ENCODE peak calls at places on chromosome 18, in five cellular contexts. N is activated B cell treated with CpG ODN at 0.5 μM for 24 hours, E is lower lobe of right lung, K is A549, O is HepG2. D is an unnamed sample.

GRCh38 chr18:38174594-38174993 is 609.0 kb upstream of the CELF4 start:
- ATAC-seq in N (no peak), O (no peak), E (no peak), K (no peak), D (no peak)

GRCh38 chr18:1846640-1847039 is 724.7 kb downstream of the METTL4 start:
- ATAC-seq in K (no peak), O (no peak), N (no peak), E (no peak), D (no peak)

GRCh38 chr18:67652296-67652695 is 135.8 kb upstream of the DSEL start:
- ATAC-seq in K (no peak), N (no peak), O (no peak), E (no peak), D (no peak)

GRCh38 chr18:57780318-57781127 is 22.6 kb downstream of the ATP8B1 start:
- ATAC-seq in K (peak), E (peak), N (no peak), O (peak), D (peak)

GRCh38 chr18:13615432-13615861 is 110.9 kb downstream of the FAM210A start:
- ATAC-seq in N (no peak), E (no peak), K (no peak), O (no peak), D (no peak)

GRCh38 chr18:41501848-41502247 is 453.2 kb upstream of the PIK3C3 start:
- ATAC-seq in N (no peak), E (no peak), O (no peak), K (no peak), D (no peak)

GRCh38 chr18:25831226-25831828 is 259.1 kb downstream of the SS18 start:
- ATAC-seq in O (no peak), K (no peak), N (no peak), E (no peak), D (no peak)

GRCh38 chr18:58353581-58353980 is 275.3 kb downstream of the ALPK2 start:
- ATAC-seq in N (no peak), O (no peak), K (no peak), E (no peak), D (no peak)

GRCh38 chr18:80129672-80130367 is 20.8 kb downstream of the ADNP2 start:
- ATAC-seq in N (no peak), O (no peak), E (no peak), K (no peak), D (no peak)

GRCh38 chr18:51300912-51301311 is 103.4 kb upstream of the MEX3C start:
- ATAC-seq in O (no peak), E (no peak), N (no peak), K (no peak), D (no peak)

GRCh38 chr18:46518438-46518837 is 138.6 kb downstream of the LOXHD1 start:
- ATAC-seq in E (no peak), K (peak), O (peak), N (no peak), D (no peak)

GRCh38 chr18:21300035-21300434 is 58.0 kb downstream of the GREB1L start:
- ATAC-seq in N (no peak), K (no peak), O (no peak), E (no peak), D (no peak)

GRCh38 chr18:7601249-7601620 is 34.1 kb downstream of the PTPRM start:
- ATAC-seq in K (peak), E (no peak), N (no peak), O (peak), D (no peak)

GRCh38 chr18:58538604-58539386 is 90.1 kb downstream of the ALPK2 start:
- ATAC-seq in N (no peak), K (no peak), E (no peak), O (peak), D (no peak)

GRCh38 chr18:59021500-59021899 is 118.2 kb upstream of the SEC11C start:
- ATAC-seq in O (no peak), E (no peak), N (no peak), K (no peak), D (peak)

GRCh38 chr18:62784966-62785413 is 69.6 kb downstream of the PHLPP1 start:
- ATAC-seq in E (no peak), K (peak), O (no peak), N (peak), D (no peak)

GRCh38 chr18:34493099-34493544 is 217.0 kb upstream of the DTNA start:
- ATAC-seq in O (peak), N (no peak), K (peak), E (peak), D (no peak)

GRCh38 chr18:3910507-3910906 is 460.5 kb downstream of the TGIF1 start:
- ATAC-seq in E (no peak), K (no peak), N (no peak), O (no peak), D (no peak)

GRCh38 chr18:48862678-48863270 is 88.0 kb downstream of the SMAD7 start:
- ATAC-seq in E (no peak), O (no peak), K (no peak), N (no peak), D (peak)

GRCh38 chr18:13232060-13232917 is 13.7 kb downstream of the LDLRAD4 start:
- ATAC-seq in E (no peak), O (no peak), N (no peak), K (no peak), D (no peak)

GRCh38 chr18:62437520-62438329 is 85.1 kb upstream of the ZCCHC2 start:
- ATAC-seq in E (peak), O (no peak), N (no peak), K (peak), D (no peak)

GRCh38 chr18:63111549-63112402 is 207.8 kb downstream of the BCL2 start:
- ATAC-seq in E (peak), O (no peak), K (no peak), N (no peak), D (no peak)

GRCh38 chr18:80213173-80213572 is 34.1 kb downstream of the PARD6G start:
- ATAC-seq in E (no peak), O (peak), N (no peak), K (no peak), D (no peak)

GRCh38 chr18:49285627-49286026 is 174.8 kb downstream of the DYM start:
- ATAC-seq in O (no peak), K (no peak), E (no peak), N (no peak), D (no peak)

GRCh38 chr18:63965716-63966330 is 4.1 kb upstream of the SERPINB8 start:
- ATAC-seq in E (no peak), O (no peak), N (no peak), K (no peak), D (no peak)

GRCh38 chr18:9403795-9404564 is 69.4 kb downstream of the TWSG1 start:
- ATAC-seq in K (no peak), E (peak), N (no peak), O (peak), D (no peak)

GRCh38 chr18:62663731-62664336 is 51.5 kb upstream of the PHLPP1 start:
- ATAC-seq in K (no peak), E (no peak), N (no peak), O (no peak), D (peak)

GRCh38 chr18:45588284-45588683 is 27.0 kb upstream of the SLC14A2 start:
- ATAC-seq in E (no peak), K (no peak), N (no peak), O (no peak), D (no peak)

D was measured in stimulated activated memory B cell treated with anti-CD40 and anti-IgM and Interleukin-4, amounts not matched to agents 10 μg/mL and 1 μg/mL and 100 μg/mL, for 72 hours.